ENCODE peak calls at places on chromosomes 5 and 9, in eight cellular contexts. One of them, this sample, is unnamed.

GRCh38 chr9:72979405-72980100 is 26.7 kb upstream of the ALDH1A1 start:
- DNase-seq in BE2C: no peak
- DNase-seq in neural progenitor cell: no peak
- DNase-seq in nephron progenitor cell: no peak
- DNase-seq in pancreas: no peak
- DNase-seq in CD8-positive, alpha-beta T cell: no peak
- DNase-seq in PC-3: peak
- DNase-seq in upper lobe of right lung: no peak
- DNase-seq in this sample: no peak

GRCh38 chr9:122221223-122221811 is 7.4 kb downstream of the LHX6 start:
- DNase-seq in CD8-positive, alpha-beta T cell: no peak
- DNase-seq in upper lobe of right lung: no peak
- DNase-seq in PC-3: no peak
- DNase-seq in BE2C: no peak
- DNase-seq in nephron progenitor cell: peak
- DNase-seq in neural progenitor cell: peak
- DNase-seq in pancreas: no peak
- DNase-seq in this sample: no peak

GRCh38 chr5:75756191-75756590 is 39.0 kb upstream of the POC5 start:
- DNase-seq in upper lobe of right lung: no peak
- DNase-seq in CD8-positive, alpha-beta T cell: no peak
- DNase-seq in PC-3: no peak
- DNase-seq in neural progenitor cell: no peak
- DNase-seq in BE2C: no peak
- DNase-seq in nephron progenitor cell: peak
- DNase-seq in pancreas: no peak
- DNase-seq in this sample: no peak

GRCh38 chr5:31987985-31988710 is 186.0 kb downstream of the GOLPH3 start:
- DNase-seq in PC-3: peak
- DNase-seq in nephron progenitor cell: no peak
- DNase-seq in pancreas: no peak
- DNase-seq in CD8-positive, alpha-beta T cell: no peak
- DNase-seq in BE2C: no peak
- DNase-seq in upper lobe of right lung: no peak
- DNase-seq in neural progenitor cell: no peak
- DNase-seq in this sample: no peak

GRCh38 chr5:149559712-149560111 is 8.5 kb upstream of the CSNK1A1 start:
- DNase-seq in PC-3: no peak
- DNase-seq in pancreas: no peak
- DNase-seq in upper lobe of right lung: no peak
- DNase-seq in BE2C: no peak
- DNase-seq in CD8-positive, alpha-beta T cell: no peak
- DNase-seq in nephron progenitor cell: no peak
- DNase-seq in neural progenitor cell: no peak
- DNase-seq in this sample: no peak

GRCh38 chr5:121430538-121430937 is 421.1 kb upstream of the FTMT start:
- DNase-seq in CD8-positive, alpha-beta T cell: no peak
- DNase-seq in BE2C: no peak
- DNase-seq in pancreas: no peak
- DNase-seq in neural progenitor cell: no peak
- DNase-seq in PC-3: peak
- DNase-seq in nephron progenitor cell: no peak
- DNase-seq in upper lobe of right lung: no peak
- DNase-seq in this sample: no peak

GRCh38 chr5:138282918-138283742 is 8.7 kb upstream of the GFRA3 start:
- DNase-seq in pancreas: peak
- DNase-seq in PC-3: peak
- DNase-seq in nephron progenitor cell: peak
- DNase-seq in neural progenitor cell: peak
- DNase-seq in upper lobe of right lung: peak
- DNase-seq in CD8-positive, alpha-beta T cell: no peak
- DNase-seq in BE2C: peak
- DNase-seq in this sample: no peak

GRCh38 chr9:34197280-34197679 is 18.4 kb downstream of the UBAP1 start:
- DNase-seq in pancreas: no peak
- DNase-seq in upper lobe of right lung: no peak
- DNase-seq in BE2C: no peak
- DNase-seq in nephron progenitor cell: no peak
- DNase-seq in CD8-positive, alpha-beta T cell: no peak
- DNase-seq in PC-3: no peak
- DNase-seq in neural progenitor cell: no peak
- DNase-seq in this sample: no peak

GRCh38 chr9:119268985-119269384 is 100.2 kb downstream of the BRINP1 start:
- DNase-seq in nephron progenitor cell: no peak
- DNase-seq in pancreas: no peak
- DNase-seq in neural progenitor cell: no peak
- DNase-seq in CD8-positive, alpha-beta T cell: no peak
- DNase-seq in PC-3: no peak
- DNase-seq in BE2C: no peak
- DNase-seq in upper lobe of right lung: no peak
- DNase-seq in this sample: no peak

GRCh38 chr9:71704806-71705205 is 63.5 kb downstream of the CEMIP2 start:
- DNase-seq in PC-3: no peak
- DNase-seq in BE2C: no peak
- DNase-seq in pancreas: no peak
- DNase-seq in CD8-positive, alpha-beta T cell: no peak
- DNase-seq in neural progenitor cell: no peak
- DNase-seq in nephron progenitor cell: no peak
- DNase-seq in upper lobe of right lung: no peak
- DNase-seq in this sample: no peak

GRCh38 chr5:113156271-113156878 is 179.8 kb downstream of the DCP2 start:
- DNase-seq in upper lobe of right lung: no peak
- DNase-seq in pancreas: no peak
- DNase-seq in BE2C: no peak
- DNase-seq in neural progenitor cell: no peak
- DNase-seq in CD8-positive, alpha-beta T cell: no peak
- DNase-seq in nephron progenitor cell: no peak
- DNase-seq in PC-3: no peak
- DNase-seq in this sample: no peak

GRCh38 chr5:14211818-14212799 is 69.0 kb downstream of the TRIO start:
- DNase-seq in neural progenitor cell: no peak
- DNase-seq in nephron progenitor cell: no peak
- DNase-seq in upper lobe of right lung: no peak
- DNase-seq in PC-3: no peak
- DNase-seq in CD8-positive, alpha-beta T cell: no peak
- DNase-seq in pancreas: no peak
- DNase-seq in BE2C: no peak
- DNase-seq in this sample: no peak

DNA sequence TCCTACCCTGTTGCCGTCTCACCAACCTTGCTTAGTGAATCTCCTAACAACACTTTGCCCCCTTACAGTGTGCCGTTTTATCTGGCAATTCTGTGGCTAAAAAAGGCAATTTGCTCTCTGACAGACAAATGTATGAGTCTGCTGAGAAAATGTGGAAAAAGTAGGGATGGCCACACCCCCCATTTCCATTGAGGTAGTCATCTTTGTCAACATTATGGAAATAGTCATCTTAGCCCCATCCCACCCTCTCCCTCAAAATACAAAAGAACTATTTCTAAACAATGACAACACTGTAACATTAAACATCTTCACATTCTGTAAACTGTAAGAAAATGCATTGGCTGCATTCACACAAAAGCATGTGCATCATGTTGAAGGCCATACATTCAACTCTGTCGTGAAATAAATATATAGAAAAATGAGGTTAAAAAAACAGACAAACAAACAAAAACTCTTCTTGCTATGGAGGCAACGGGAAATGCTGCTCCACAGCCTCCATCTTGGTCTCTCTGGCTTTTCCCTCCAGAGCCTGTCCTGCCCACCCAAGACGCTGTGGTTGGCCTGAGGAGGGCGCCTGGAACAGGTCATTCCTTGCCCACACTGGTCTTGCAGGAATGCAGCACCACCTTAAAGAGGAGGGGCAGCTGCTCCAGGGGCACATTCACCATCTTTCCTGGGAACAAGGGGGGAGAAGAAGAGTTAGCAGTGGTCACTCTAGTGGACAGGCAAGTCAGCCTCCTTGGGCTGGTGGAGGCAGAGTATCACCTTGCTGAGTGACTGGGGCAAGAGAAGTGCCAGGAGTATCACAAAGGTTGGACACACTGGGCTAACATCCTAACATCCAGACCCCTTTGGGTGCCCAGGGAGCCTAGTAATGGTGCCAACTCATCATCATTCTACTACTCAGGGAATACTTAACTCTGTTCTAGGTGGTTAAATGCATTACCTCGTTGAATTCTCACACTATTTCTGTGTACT is 15.2 kb upstream of the NR5A1 start:
- DNase-seq in CD8-positive, alpha-beta T cell: no peak
- DNase-seq in PC-3: peak
- DNase-seq in nephron progenitor cell: no peak
- DNase-seq in upper lobe of right lung: no peak
- DNase-seq in neural progenitor cell: peak
- DNase-seq in BE2C: no peak
- DNase-seq in pancreas: no peak
- DNase-seq in this sample: no peak
- TF ChIP-seq CTCF in CD8-positive, alpha-beta T cell: no peak
- TF ChIP-seq CTCF in PC-3: no peak
- TF ChIP-seq CTCF in nephron progenitor cell: no peak
- TF ChIP-seq CTCF in upper lobe of right lung: no peak
- TF ChIP-seq CTCF in neural progenitor cell: peak
- TF ChIP-seq CTCF in BE2C: no peak
- TF ChIP-seq CTCF in pancreas: no peak
- TF ChIP-seq CTCF in this sample: no peak

DNA sequence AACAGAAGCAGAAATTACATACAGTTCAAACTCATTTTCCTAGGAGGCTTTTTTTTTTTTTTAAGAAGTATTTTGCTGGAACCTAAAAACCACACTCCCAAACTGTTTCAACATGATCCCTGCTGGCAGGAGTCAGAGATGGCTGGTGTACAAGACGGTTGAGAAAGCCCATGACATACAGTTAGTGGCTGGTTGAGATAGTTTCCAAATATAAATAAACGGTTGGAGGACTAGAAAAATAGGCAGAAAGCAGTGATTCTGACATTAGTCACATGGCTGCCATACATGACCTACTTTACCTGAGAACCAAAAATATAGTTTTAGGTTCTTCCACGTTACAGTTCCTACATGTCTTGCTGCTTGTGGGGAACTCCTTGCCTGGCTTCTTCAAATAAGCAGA is 31.7 kb upstream of the BASP1 start:
- DNase-seq in pancreas: no peak
- DNase-seq in PC-3: peak
- DNase-seq in upper lobe of right lung: no peak
- DNase-seq in CD8-positive, alpha-beta T cell: no peak
- DNase-seq in nephron progenitor cell: no peak
- DNase-seq in neural progenitor cell: no peak
- DNase-seq in BE2C: no peak
- DNase-seq in this sample: no peak
- TF ChIP-seq CTCF in pancreas: no peak
- TF ChIP-seq CTCF in PC-3: no peak
- TF ChIP-seq CTCF in upper lobe of right lung: no peak
- TF ChIP-seq CTCF in CD8-positive, alpha-beta T cell: no peak
- TF ChIP-seq CTCF in nephron progenitor cell: no peak
- TF ChIP-seq CTCF in neural progenitor cell: no peak
- TF ChIP-seq CTCF in BE2C: no peak
- TF ChIP-seq CTCF in this sample: no peak

GRCh38 chr5:21613971-21614488 is 1239.1 kb downstream of the CDH12 start:
- DNase-seq in upper lobe of right lung: no peak
- DNase-seq in BE2C: no peak
- DNase-seq in CD8-positive, alpha-beta T cell: no peak
- DNase-seq in pancreas: no peak
- DNase-seq in nephron progenitor cell: no peak
- DNase-seq in PC-3: peak
- DNase-seq in neural progenitor cell: peak
- DNase-seq in this sample: no peak

DNA sequence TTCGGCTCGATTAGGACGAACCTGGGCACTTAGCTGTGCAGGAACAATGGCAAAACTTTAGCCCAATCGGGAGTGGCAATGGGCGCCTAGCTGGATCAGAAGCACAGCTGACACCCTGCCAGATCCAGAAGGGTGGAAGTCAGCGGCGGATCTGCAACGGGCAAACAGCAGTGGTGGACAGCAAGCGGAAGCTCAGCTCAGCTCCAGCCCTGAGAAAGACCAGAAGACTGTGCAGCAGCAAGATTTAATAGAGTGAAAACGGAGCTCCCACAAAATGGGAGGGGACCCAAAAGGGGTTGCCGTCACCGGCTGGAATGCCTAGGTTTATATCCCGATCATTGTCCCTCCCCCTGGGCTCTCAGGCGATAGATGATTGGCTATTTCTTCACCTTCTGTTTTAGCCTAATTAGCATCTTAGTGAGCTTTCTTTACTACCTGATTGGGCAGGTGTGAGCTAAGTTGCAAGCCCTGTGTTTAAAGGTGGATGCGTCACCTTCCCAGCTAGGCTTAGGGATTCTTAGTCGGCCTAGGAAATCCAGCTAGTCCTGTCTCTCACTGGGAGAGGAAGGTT is 1237.9 kb downstream of the CDH12 start:
- DNase-seq in upper lobe of right lung: no peak
- DNase-seq in nephron progenitor cell: no peak
- DNase-seq in CD8-positive, alpha-beta T cell: no peak
- DNase-seq in pancreas: no peak
- DNase-seq in PC-3: no peak
- DNase-seq in neural progenitor cell: no peak
- DNase-seq in BE2C: no peak
- DNase-seq in this sample: no peak
- TF ChIP-seq CTCF in upper lobe of right lung: no peak
- TF ChIP-seq CTCF in nephron progenitor cell: no peak
- TF ChIP-seq CTCF in CD8-positive, alpha-beta T cell: no peak
- TF ChIP-seq CTCF in pancreas: no peak
- TF ChIP-seq CTCF in PC-3: no peak
- TF ChIP-seq CTCF in neural progenitor cell: no peak
- TF ChIP-seq CTCF in BE2C: no peak
- TF ChIP-seq CTCF in this sample: no peak

GRCh38 chr5:37002176-37002751 is 125.7 kb downstream of the NIPBL start:
- DNase-seq in BE2C: no peak
- DNase-seq in neural progenitor cell: no peak
- DNase-seq in CD8-positive, alpha-beta T cell: no peak
- DNase-seq in pancreas: no peak
- DNase-seq in nephron progenitor cell: no peak
- DNase-seq in PC-3: no peak
- DNase-seq in upper lobe of right lung: no peak
- DNase-seq in this sample: no peak

GRCh38 chr5:37005252-37005651 is 128.7 kb downstream of the NIPBL start:
- DNase-seq in upper lobe of right lung: no peak
- DNase-seq in nephron progenitor cell: no peak
- DNase-seq in CD8-positive, alpha-beta T cell: no peak
- DNase-seq in BE2C: no peak
- DNase-seq in PC-3: peak
- DNase-seq in pancreas: no peak
- DNase-seq in neural progenitor cell: no peak
- DNase-seq in this sample: no peak

DNA sequence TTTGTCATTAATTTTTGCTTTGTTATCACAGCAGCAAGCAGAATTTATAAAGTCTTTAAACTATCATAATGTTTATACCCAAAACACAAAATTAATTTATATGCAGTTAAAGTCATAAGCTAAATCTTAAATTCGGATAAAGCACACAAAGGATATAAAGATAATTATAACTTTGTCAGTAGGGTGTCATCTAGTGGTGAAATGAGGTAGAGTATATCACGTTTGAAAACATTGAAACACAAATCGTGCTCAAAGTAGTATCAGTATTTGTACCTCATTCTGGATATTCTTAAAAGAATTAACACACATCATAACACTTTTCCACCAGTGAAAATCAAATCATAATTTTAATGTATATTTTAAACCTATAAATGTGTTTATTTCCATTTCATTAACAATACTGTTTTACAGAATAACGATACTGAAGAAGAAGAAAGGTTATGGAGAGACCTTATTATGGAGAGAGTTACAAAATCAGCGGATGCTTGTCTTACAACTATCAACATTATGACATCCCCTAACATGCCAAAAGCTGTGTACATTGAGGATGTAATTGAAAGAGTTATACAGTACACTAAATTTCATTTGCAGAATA is 129.5 kb downstream of the NIPBL start:
- DNase-seq in CD8-positive, alpha-beta T cell: no peak
- DNase-seq in BE2C: no peak
- DNase-seq in neural progenitor cell: no peak
- DNase-seq in pancreas: no peak
- DNase-seq in upper lobe of right lung: no peak
- DNase-seq in nephron progenitor cell: no peak
- DNase-seq in PC-3: peak
- DNase-seq in this sample: no peak
- TF ChIP-seq CTCF in CD8-positive, alpha-beta T cell: peak
- TF ChIP-seq CTCF in BE2C: peak
- TF ChIP-seq CTCF in neural progenitor cell: peak
- TF ChIP-seq CTCF in pancreas: peak
- TF ChIP-seq CTCF in upper lobe of right lung: peak
- TF ChIP-seq CTCF in nephron progenitor cell: peak
- TF ChIP-seq CTCF in PC-3: peak
- TF ChIP-seq CTCF in this sample: peak